ENCODE peak calls at places on chromosomes 16 and 17, in four cellular contexts. One of them, this sample, is unnamed.

GRCh38 chr17:4175921-4176802 is 33.2 kb downstream of the CYB5D2 start:
- DNase-seq in stimulated activated CD4-positive, alpha-beta T cell treated with anti-CD3 and anti-CD28 coated beads, Interleukin-2, amount 100 ng/mL, for 48 hours: peak; percentile 19
- DNase-seq in HepG2: no peak
- DNase-seq in T-cell: peak; percentile 50
- DNase-seq in this sample: no peak

GRCh38 chr17:79589669-79590270 is 21.1 kb downstream of the RBFOX3 start:
- DNase-seq in stimulated activated CD4-positive, alpha-beta T cell treated with anti-CD3 and anti-CD28 coated beads, Interleukin-2, amount 100 ng/mL, for 48 hours: no peak
- DNase-seq in HepG2: no peak
- DNase-seq in T-cell: no peak
- DNase-seq in this sample: no peak

GRCh38 chr16:23222929-23223328 is 40.4 kb downstream of the SCNN1G start:
- DNase-seq in stimulated activated CD4-positive, alpha-beta T cell treated with anti-CD3 and anti-CD28 coated beads, Interleukin-2, amount 100 ng/mL, for 48 hours: no peak
- DNase-seq in HepG2: no peak
- DNase-seq in T-cell: no peak
- DNase-seq in this sample: no peak

GRCh38 chr17:38587956-38588771 is 17.6 kb downstream of the SRCIN1 start:
- DNase-seq in stimulated activated CD4-positive, alpha-beta T cell treated with anti-CD3 and anti-CD28 coated beads, Interleukin-2, amount 100 ng/mL, for 48 hours: no peak
- DNase-seq in HepG2: no peak
- DNase-seq in T-cell: no peak
- DNase-seq in this sample: no peak

GRCh38 chr16:1770328-1771071 is 843 bp downstream of the NME3 start:
- DNase-seq in stimulated activated CD4-positive, alpha-beta T cell treated with anti-CD3 and anti-CD28 coated beads, Interleukin-2, amount 100 ng/mL, for 48 hours: peak; percentile 33
- DNase-seq in HepG2: no peak
- DNase-seq in T-cell: peak; percentile 42
- DNase-seq in this sample: peak; percentile 81

GRCh38 chr16:27756206-27756970 is 206.4 kb downstream of the KATNIP start:
- DNase-seq in stimulated activated CD4-positive, alpha-beta T cell treated with anti-CD3 and anti-CD28 coated beads, Interleukin-2, amount 100 ng/mL, for 48 hours: no peak
- DNase-seq in HepG2: no peak
- DNase-seq in T-cell: no peak
- DNase-seq in this sample: no peak

GRCh38 chr17:56679148-56679766 is 85.8 kb downstream of the NOG start:
- DNase-seq in stimulated activated CD4-positive, alpha-beta T cell treated with anti-CD3 and anti-CD28 coated beads, Interleukin-2, amount 100 ng/mL, for 48 hours: no peak
- DNase-seq in HepG2: peak; percentile 15
- DNase-seq in T-cell: no peak
- DNase-seq in this sample: no peak

GRCh38 chr16:69131167-69131748 is 1.1 kb downstream of the CHTF8 start:
- DNase-seq in stimulated activated CD4-positive, alpha-beta T cell treated with anti-CD3 and anti-CD28 coated beads, Interleukin-2, amount 100 ng/mL, for 48 hours: no peak
- DNase-seq in HepG2: no peak
- DNase-seq in T-cell: no peak
- DNase-seq in this sample: no peak

GRCh38 chr16:73026754-73027654 is 20.9 kb downstream of the ZFHX3 start:
- DNase-seq in stimulated activated CD4-positive, alpha-beta T cell treated with anti-CD3 and anti-CD28 coated beads, Interleukin-2, amount 100 ng/mL, for 48 hours: no peak
- DNase-seq in HepG2: no peak
- DNase-seq in T-cell: no peak
- DNase-seq in this sample: no peak

GRCh38 chr17:58329035-58329807 is 626 bp upstream of the TSPOAP1 start:
- DNase-seq in stimulated activated CD4-positive, alpha-beta T cell treated with anti-CD3 and anti-CD28 coated beads, Interleukin-2, amount 100 ng/mL, for 48 hours: peak; percentile 85
- DNase-seq in HepG2: peak; percentile 38
- DNase-seq in T-cell: peak; percentile 64
- DNase-seq in this sample: peak; percentile 82

GRCh38 chr17:61205931-61206330 is 193.7 kb upstream of the TBX2 start:
- DNase-seq in stimulated activated CD4-positive, alpha-beta T cell treated with anti-CD3 and anti-CD28 coated beads, Interleukin-2, amount 100 ng/mL, for 48 hours: no peak
- DNase-seq in HepG2: no peak
- DNase-seq in T-cell: no peak
- DNase-seq in this sample: no peak

GRCh38 chr16:22813223-22813945 is 578 bp upstream of the HS3ST2 start:
- DNase-seq in stimulated activated CD4-positive, alpha-beta T cell treated with anti-CD3 and anti-CD28 coated beads, Interleukin-2, amount 100 ng/mL, for 48 hours: peak; percentile 28
- DNase-seq in HepG2: peak; percentile 28
- DNase-seq in T-cell: no peak
- DNase-seq in this sample: peak; percentile 52

GRCh38 chr17:45363498-45363897 is 46.7 kb upstream of the MAP3K14 start:
- DNase-seq in stimulated activated CD4-positive, alpha-beta T cell treated with anti-CD3 and anti-CD28 coated beads, Interleukin-2, amount 100 ng/mL, for 48 hours: no peak
- DNase-seq in HepG2: no peak
- DNase-seq in T-cell: no peak
- DNase-seq in this sample: no peak

GRCh38 chr16:88685156-88686061 is 898 bp downstream of the SNAI3 start:
- DNase-seq in stimulated activated CD4-positive, alpha-beta T cell treated with anti-CD3 and anti-CD28 coated beads, Interleukin-2, amount 100 ng/mL, for 48 hours: no peak
- DNase-seq in HepG2: no peak
- DNase-seq in T-cell: peak; percentile 60
- DNase-seq in this sample: peak; percentile 75

GRCh38 chr17:36674278-36674650 is 72.9 kb downstream of the MRM1 start:
- DNase-seq in stimulated activated CD4-positive, alpha-beta T cell treated with anti-CD3 and anti-CD28 coated beads, Interleukin-2, amount 100 ng/mL, for 48 hours: no peak
- DNase-seq in HepG2: no peak
- DNase-seq in T-cell: peak; percentile 46
- DNase-seq in this sample: peak; percentile 22

GRCh38 chr17:14781123-14781522 is 480.2 kb downstream of the HS3ST3B1 start:
- DNase-seq in stimulated activated CD4-positive, alpha-beta T cell treated with anti-CD3 and anti-CD28 coated beads, Interleukin-2, amount 100 ng/mL, for 48 hours: no peak
- DNase-seq in HepG2: no peak
- DNase-seq in T-cell: no peak
- DNase-seq in this sample: no peak

GRCh38 chr17:7651097-7651958 is 602 bp downstream of the ATP1B2 start:
- DNase-seq in stimulated activated CD4-positive, alpha-beta T cell treated with anti-CD3 and anti-CD28 coated beads, Interleukin-2, amount 100 ng/mL, for 48 hours: no peak
- DNase-seq in HepG2: no peak
- DNase-seq in T-cell: no peak
- DNase-seq in this sample: no peak

GRCh38 chr17:74987909-74988711 is 678 bp downstream of the CDR2L start:
- DNase-seq in stimulated activated CD4-positive, alpha-beta T cell treated with anti-CD3 and anti-CD28 coated beads, Interleukin-2, amount 100 ng/mL, for 48 hours: no peak
- DNase-seq in HepG2: no peak
- DNase-seq in T-cell: no peak
- DNase-seq in this sample: peak; percentile 46

GRCh38 chr16:62041401-62041800 is 5.2 kb upstream of the CDH8 start:
- DNase-seq in stimulated activated CD4-positive, alpha-beta T cell treated with anti-CD3 and anti-CD28 coated beads, Interleukin-2, amount 100 ng/mL, for 48 hours: no peak
- DNase-seq in HepG2: peak; percentile 40
- DNase-seq in T-cell: no peak
- DNase-seq in this sample: no peak

GRCh38 chr16:27258241-27258734 is 10.3 kb downstream of the NSMCE1 start:
- DNase-seq in stimulated activated CD4-positive, alpha-beta T cell treated with anti-CD3 and anti-CD28 coated beads, Interleukin-2, amount 100 ng/mL, for 48 hours: no peak
- DNase-seq in HepG2: peak; percentile 84
- DNase-seq in T-cell: no peak
- DNase-seq in this sample: no peak

GRCh38 chr16:68420366-68420765 is 27.9 kb downstream of the SMPD3 start:
- DNase-seq in stimulated activated CD4-positive, alpha-beta T cell treated with anti-CD3 and anti-CD28 coated beads, Interleukin-2, amount 100 ng/mL, for 48 hours: no peak
- DNase-seq in HepG2: no peak
- DNase-seq in T-cell: no peak
- DNase-seq in this sample: peak; percentile 57

GRCh38 chr16:52526429-52526828 is 20.5 kb downstream of the TOX3 start:
- DNase-seq in stimulated activated CD4-positive, alpha-beta T cell treated with anti-CD3 and anti-CD28 coated beads, Interleukin-2, amount 100 ng/mL, for 48 hours: no peak
- DNase-seq in HepG2: no peak
- DNase-seq in T-cell: no peak
- DNase-seq in this sample: no peak

GRCh38 chr17:17406225-17406624 is 70.6 kb upstream of the MED9 start:
- DNase-seq in stimulated activated CD4-positive, alpha-beta T cell treated with anti-CD3 and anti-CD28 coated beads, Interleukin-2, amount 100 ng/mL, for 48 hours: no peak
- DNase-seq in HepG2: peak; percentile 79
- DNase-seq in T-cell: no peak
- DNase-seq in this sample: no peak

GRCh38 chr16:57745768-57746167 is 10.2 kb downstream of the KATNB1 start:
- DNase-seq in stimulated activated CD4-positive, alpha-beta T cell treated with anti-CD3 and anti-CD28 coated beads, Interleukin-2, amount 100 ng/mL, for 48 hours: no peak
- DNase-seq in HepG2: no peak
- DNase-seq in T-cell: no peak
- DNase-seq in this sample: no peak

GRCh38 chr17:80362428-80363119 is 52.4 kb upstream of the ENDOV start:
- DNase-seq in stimulated activated CD4-positive, alpha-beta T cell treated with anti-CD3 and anti-CD28 coated beads, Interleukin-2, amount 100 ng/mL, for 48 hours: no peak
- DNase-seq in HepG2: no peak
- DNase-seq in T-cell: no peak
- DNase-seq in this sample: peak; percentile 14

GRCh38 chr16:81447383-81448101 is 2.9 kb downstream of the CMIP start:
- DNase-seq in stimulated activated CD4-positive, alpha-beta T cell treated with anti-CD3 and anti-CD28 coated beads, Interleukin-2, amount 100 ng/mL, for 48 hours: no peak
- DNase-seq in HepG2: peak; percentile 57
- DNase-seq in T-cell: no peak
- DNase-seq in this sample: peak; percentile 70

GRCh38 chr17:8745586-8746500 is 1.2 kb upstream of the CCDC42 start:
- DNase-seq in stimulated activated CD4-positive, alpha-beta T cell treated with anti-CD3 and anti-CD28 coated beads, Interleukin-2, amount 100 ng/mL, for 48 hours: peak; percentile 79
- DNase-seq in HepG2: peak; percentile 38
- DNase-seq in T-cell: peak; percentile 68
- DNase-seq in this sample: peak; percentile 81

GRCh38 chr16:71622088-71622487 is 3.9 kb upstream of the MARVELD3 start:
- DNase-seq in stimulated activated CD4-positive, alpha-beta T cell treated with anti-CD3 and anti-CD28 coated beads, Interleukin-2, amount 100 ng/mL, for 48 hours: no peak
- DNase-seq in HepG2: no peak
- DNase-seq in T-cell: no peak
- DNase-seq in this sample: no peak

GRCh38 chr16:73956592-73957495 is 339.8 kb upstream of the PSMD7 start:
- DNase-seq in stimulated activated CD4-positive, alpha-beta T cell treated with anti-CD3 and anti-CD28 coated beads, Interleukin-2, amount 100 ng/mL, for 48 hours: peak; percentile 27
- DNase-seq in HepG2: peak; percentile 50
- DNase-seq in T-cell: no peak
- DNase-seq in this sample: no peak

GRCh38 chr16:35745191-35745590 is 2285.8 kb downstream of the TP53TG3F start:
- DNase-seq in stimulated activated CD4-positive, alpha-beta T cell treated with anti-CD3 and anti-CD28 coated beads, Interleukin-2, amount 100 ng/mL, for 48 hours: no peak
- DNase-seq in HepG2: no peak
- DNase-seq in T-cell: no peak
- DNase-seq in this sample: no peak

GRCh38 chr17:2709173-2709661 is 2.3 kb downstream of the CLUH start:
- DNase-seq in stimulated activated CD4-positive, alpha-beta T cell treated with anti-CD3 and anti-CD28 coated beads, Interleukin-2, amount 100 ng/mL, for 48 hours: no peak
- DNase-seq in HepG2: no peak
- DNase-seq in T-cell: no peak
- DNase-seq in this sample: peak; percentile 85

GRCh38 chr17:83196088-83196765 is 116.8 kb downstream of the METRNL start:
- DNase-seq in stimulated activated CD4-positive, alpha-beta T cell treated with anti-CD3 and anti-CD28 coated beads, Interleukin-2, amount 100 ng/mL, for 48 hours: no peak
- DNase-seq in HepG2: no peak
- DNase-seq in T-cell: no peak
- DNase-seq in this sample: peak; percentile 42

GRCh38 chr17:64178011-64178825 is 48.3 kb upstream of the ERN1 start:
- DNase-seq in stimulated activated CD4-positive, alpha-beta T cell treated with anti-CD3 and anti-CD28 coated beads, Interleukin-2, amount 100 ng/mL, for 48 hours: no peak
- DNase-seq in HepG2: peak; percentile 90
- DNase-seq in T-cell: no peak
- DNase-seq in this sample: no peak

This sample was measured in Peyer's patch.